ENCODE peak calls at places on chromosomes 1 and 21, in four cellular contexts. V is HepG2, U is WTC11, K is K562. F is an unnamed sample.

GRCh38 chr1:181134543-181135461 is 46.3 kb downstream of the IER5 start:
- DNase-seq in U (no peak), V (no peak), K (no peak), F (peak)

GRCh38 chr1:222786107-222786506 is 28.7 kb upstream of the DISP1 start:
- DNase-seq in U (no peak), V (no peak), K (no peak), F (no peak)

GRCh38 chr21:38948981-38949380 is 143.3 kb downstream of the ETS2 start:
- DNase-seq in K (no peak), V (no peak), U (no peak), F (no peak)

GRCh38 chr1:99429754-99430153 is 165.5 kb downstream of the PLPPR4 start:
- DNase-seq in K (no peak), V (no peak), U (no peak), F (no peak)

GRCh38 chr1:25735956-25736529 is 64.0 kb upstream of the SELENON start:
- DNase-seq in U (no peak), V (no peak), K (no peak), F (no peak)

GRCh38 chr1:114328505-114328904 is 174.8 kb upstream of the SYT6 start:
- DNase-seq in K (no peak), U (no peak), V (no peak), F (no peak)

GRCh38 chr1:66671472-66671871 is 80.8 kb upstream of the DYNLT5 start:
- DNase-seq in U (no peak), V (no peak), K (no peak), F (no peak)

GRCh38 chr1:221458430-221459156 is 283.3 kb downstream of the DUSP10 start:
- DNase-seq in K (no peak), U (no peak), V (no peak), F (peak)

GRCh38 chr1:115592264-115592663 is 49.5 kb upstream of the VANGL1 start:
- DNase-seq in K (no peak), V (no peak), U (no peak), F (no peak)

GRCh38 chr1:237235080-237235479 is 193.1 kb downstream of the RYR2 start:
- DNase-seq in K (no peak), V (no peak), U (no peak), F (no peak)

GRCh38 chr1:237241038-237241437 is 199.1 kb downstream of the RYR2 start:
- DNase-seq in V (no peak), K (no peak), U (no peak), F (no peak)

GRCh38 chr1:237237721-237238120 is 195.7 kb downstream of the RYR2 start:
- DNase-seq in U (no peak), V (no peak), K (no peak), F (no peak)

GRCh38 chr1:237244778-237245177 is 202.8 kb downstream of the RYR2 start:
- DNase-seq in K (no peak), U (no peak), V (no peak), F (no peak)

DNA sequence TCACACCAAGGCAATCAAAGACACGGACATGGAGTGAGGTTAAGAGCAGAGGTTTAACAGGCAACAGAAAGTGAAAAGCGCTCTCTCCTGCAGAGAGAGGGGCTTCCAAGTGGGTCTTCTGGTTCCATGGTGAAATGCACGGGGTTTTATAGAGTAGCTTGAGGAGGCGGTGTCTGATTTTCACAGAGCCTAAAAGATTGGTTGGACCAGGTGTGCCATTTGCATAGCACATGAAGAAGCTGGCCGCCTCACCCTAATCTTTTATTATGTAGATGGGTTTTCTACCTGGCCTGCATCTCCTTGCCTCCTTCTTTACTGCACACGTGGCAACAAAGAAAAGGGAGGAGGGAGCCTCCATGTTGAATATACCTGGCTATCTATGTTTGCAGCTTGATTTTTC is 197.3 kb downstream of the RYR2 start:
- DNase-seq in U (peak), V (no peak), K (no peak), F (no peak)
- TF ChIP-seq FOXJ3 in U (no peak), V (no peak), K (no peak), F (no peak)

DNA sequence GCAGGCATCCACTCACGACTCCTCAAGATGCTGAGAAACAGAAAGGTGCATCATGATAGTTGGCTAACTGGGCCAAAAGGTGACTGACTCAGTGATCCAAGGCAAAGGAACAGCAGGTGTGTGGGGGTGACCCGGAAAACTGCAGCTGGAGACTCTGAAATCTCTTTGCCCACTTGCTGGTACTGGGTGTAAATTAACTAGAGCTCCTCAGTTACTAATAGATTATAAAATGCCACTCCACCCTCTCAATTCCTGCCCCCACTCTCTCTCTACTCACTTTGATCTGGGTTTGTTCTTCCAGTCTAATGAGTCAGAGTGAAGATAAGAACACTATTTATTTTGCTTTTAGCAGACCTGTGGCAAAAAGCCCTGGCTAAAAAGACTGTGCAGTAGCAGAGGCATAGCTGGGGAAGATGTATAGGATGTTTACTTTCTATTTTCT is 7.2 kb upstream of the PIGC start:
- DNase-seq in K (peak), V (peak), U (no peak), F (no peak)
- TF ChIP-seq FOXJ3 in K (no peak), V (no peak), U (no peak), F (no peak)

DNA sequence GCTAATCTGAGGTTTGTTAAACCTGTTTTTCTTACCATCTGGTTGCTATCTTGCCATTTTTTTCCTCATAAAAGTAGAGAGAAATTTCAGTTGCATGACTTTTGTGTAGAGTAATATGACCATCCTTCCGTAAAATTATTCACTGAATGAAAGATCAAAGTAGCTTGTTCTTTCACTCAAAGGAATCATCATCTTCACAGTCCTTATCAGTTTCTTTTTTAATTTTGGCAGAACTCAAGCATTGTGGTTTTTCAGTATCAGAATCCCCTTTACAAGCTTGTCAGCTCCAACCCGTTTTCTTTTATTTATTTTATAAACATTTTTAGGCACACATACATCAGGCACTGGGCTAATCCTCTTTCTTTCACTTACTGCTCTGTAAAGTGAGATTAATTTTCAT is 91.7 kb downstream of the UBE2U start:
- DNase-seq in V (no peak), U (no peak), K (no peak), F (no peak)
- TF ChIP-seq FOXJ3 in V (no peak), U (no peak), K (no peak), F (no peak)

GRCh38 chr1:229296541-229296941 is 25.6 kb downstream of the RAB4A start:
- DNase-seq in V (no peak), K (no peak), U (no peak), F (no peak)
- TF ChIP-seq FOXJ3 in V (no peak), K (no peak), U (no peak), F (no peak)

GRCh38 chr1:117759535-117759934 is 153.7 kb downstream of the TENT5C start:
- DNase-seq in K (no peak), U (no peak), V (no peak), F (no peak)

GRCh38 chr1:117760069-117760468 is 154.2 kb downstream of the TENT5C start:
- DNase-seq in U (no peak), K (no peak), V (no peak), F (no peak)

GRCh38 chr1:117758444-117759316 is 152.8 kb downstream of the TENT5C start:
- DNase-seq in U (peak), V (peak), K (peak), F (peak)

GRCh38 chr1:117754061-117754969 is 148.5 kb downstream of the TENT5C start:
- DNase-seq in V (peak), K (peak), U (peak), F (peak)

DNA sequence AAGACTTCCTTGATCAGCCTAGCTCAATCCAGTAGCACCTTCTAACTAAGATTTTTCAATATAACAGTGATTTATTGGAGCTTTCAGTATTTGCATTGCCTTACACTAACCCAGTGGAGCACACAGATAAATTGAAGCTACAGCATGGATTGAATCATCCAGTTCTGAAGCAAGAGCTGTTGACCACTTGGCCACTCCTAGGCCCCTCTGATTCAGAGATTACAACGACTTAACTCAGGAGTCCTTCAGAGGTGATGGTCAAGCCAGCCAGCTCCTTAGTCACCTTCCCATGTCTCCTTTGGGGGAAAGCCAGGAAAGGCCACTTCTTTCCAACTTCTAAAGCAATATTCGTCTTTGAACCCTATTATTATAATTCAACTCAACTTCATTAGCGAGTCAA is 151.8 kb downstream of the TENT5C start:
- DNase-seq in U (no peak), K (no peak), V (no peak), F (no peak)
- TF ChIP-seq FOXJ3 in U (no peak), K (no peak), V (no peak), F (no peak)

GRCh38 chr1:96878640-96879039 is 157.1 kb downstream of the PTBP2 start:
- DNase-seq in K (no peak), V (no peak), U (no peak), F (no peak)
- TF ChIP-seq FOXJ3 in K (no peak), V (no peak), U (no peak), F (no peak)

GRCh38 chr1:10638559-10639300 is 157.7 kb downstream of the CASZ1 start:
- DNase-seq in U (peak), K (no peak), V (no peak), F (no peak)
- TF ChIP-seq FOXJ3 in U (no peak), K (no peak), V (no peak), F (no peak)

GRCh38 chr1:88985033-88985432 is 7.4 kb downstream of the KYAT3 start:
- DNase-seq in V (peak), U (no peak), K (no peak), F (peak)
- TF ChIP-seq FOXJ3 in V (no peak), U (no peak), K (no peak), F (peak)

GRCh38 chr1:79042117-79042516 is 35.6 kb upstream of the ADGRL4 start:
- DNase-seq in U (no peak), K (no peak), V (no peak), F (no peak)

GRCh38 chr1:79043506-79043905 is 37.0 kb upstream of the ADGRL4 start:
- DNase-seq in V (no peak), U (no peak), K (no peak), F (no peak)

GRCh38 chr1:79042539-79042938 is 36.0 kb upstream of the ADGRL4 start:
- DNase-seq in K (no peak), U (no peak), V (no peak), F (no peak)

GRCh38 chr1:79040424-79041089 is 34.0 kb upstream of the ADGRL4 start:
- DNase-seq in U (no peak), V (no peak), K (no peak), F (peak)

GRCh38 chr1:79041666-79042065 is 35.1 kb upstream of the ADGRL4 start:
- DNase-seq in V (no peak), K (no peak), U (no peak), F (no peak)
- TF ChIP-seq FOXJ3 in V (no peak), K (no peak), U (no peak), F (no peak)

GRCh38 chr1:2314297-2314802 is 77.0 kb downstream of the MORN1 start:
- DNase-seq in U (peak), V (peak), K (no peak), F (peak)
- TF ChIP-seq FOXJ3 in U (no peak), V (no peak), K (no peak), F (no peak)